ENCODE peak calls at places on chromosomes 7 and 10, in four cellular contexts. R is A549, C is cardiac muscle cell, Z is HCT116. V is an unnamed sample.

GRCh38 chr10:93420091-93420490 is 62.0 kb downstream of the MYOF start:
- DNase-seq in Z (no peak), C (peak; percentile 53), R (no peak), V (no peak)

GRCh38 chr10:125294109-125294508 is 133.7 kb upstream of the CTBP2 start:
- DNase-seq in C (no peak), R (no peak), Z (no peak), V (no peak)

GRCh38 chr10:38118072-38118807 is 24.1 kb downstream of the ZNF37A start:
- DNase-seq in Z (peak; percentile 13), R (no peak), C (no peak), V (no peak)

GRCh38 chr10:114754445-114755320 is 66.9 kb upstream of the FHIP2A start:
- DNase-seq in C (no peak), Z (peak; percentile 78), R (no peak), V (no peak)

GRCh38 chr7:15424468-15424867 is 137.3 kb downstream of the AGMO start:
- DNase-seq in Z (no peak), R (no peak), C (no peak), V (no peak)

GRCh38 chr7:134613623-134614347 is 32.9 kb upstream of the BPGM start:
- DNase-seq in R (peak; percentile 57), Z (no peak), C (no peak), V (no peak)

GRCh38 chr10:104483582-104483981 is 129.9 kb downstream of the CFAP58 start:
- DNase-seq in R (no peak), Z (no peak), C (no peak), V (no peak)

GRCh38 chr7:66913118-66914049 is 7.6 kb upstream of the TMEM248 start:
- DNase-seq in Z (no peak), R (no peak), C (no peak), V (no peak)

GRCh38 chr10:99993994-99994689 is 15.6 kb downstream of the DNMBP start:
- DNase-seq in C (no peak), Z (no peak), R (no peak), V (peak; percentile 50)

GRCh38 chr10:119029613-119030420 is at the start of gene NANOS1:
- DNase-seq in Z (no peak), R (peak; percentile 37), C (peak; percentile 58), V (peak; percentile 52)

GRCh38 chr10:10353326-10353725 is 664.3 kb upstream of the CELF2 start:
- DNase-seq in R (no peak), C (no peak), Z (no peak), V (no peak)

GRCh38 chr7:2808891-2809660 is 35.0 kb downstream of the GNA12 start:
- DNase-seq in C (no peak), R (no peak), Z (no peak), V (no peak)

GRCh38 chr10:109926141-109926745 is 2.9 kb upstream of the XPNPEP1 start:
- DNase-seq in Z (no peak), C (no peak), R (no peak), V (no peak)

GRCh38 chr7:27917774-27918314 is 177.9 kb downstream of the TAX1BP1 start:
- DNase-seq in R (no peak), C (no peak), Z (no peak), V (no peak)

GRCh38 chr10:3364768-3365480 is 192.3 kb upstream of the PITRM1 start:
- DNase-seq in R (no peak), Z (no peak), C (no peak), V (no peak)

GRCh38 chr10:85862771-85863170 is 503.8 kb downstream of the GRID1 start:
- DNase-seq in R (no peak), C (no peak), Z (no peak), V (no peak)

GRCh38 chr7:149680316-149681025 is 92.9 kb downstream of the ZNF467 start:
- DNase-seq in Z (no peak), C (no peak), R (no peak), V (no peak)

GRCh38 chr7:25754333-25754732 is 397.7 kb upstream of the NFE2L3 start:
- DNase-seq in Z (no peak), C (no peak), R (no peak), V (no peak)

GRCh38 chr7:47149971-47150370 is 431.9 kb downstream of the TNS3 start:
- DNase-seq in C (no peak), R (no peak), Z (no peak), V (no peak)
- H3K4me1 ChIP-seq in C (peaks cover 13% of the 10 kb centered on the region), R (peaks cover 33% of the 10 kb centered on the region), Z (no peaks in the 10 kb centered on the region), V (no peaks in the 10 kb centered on the region)

GRCh38 chr7:10972174-10972573 is 1.5 kb upstream of the PHF14 start:
- DNase-seq in C (no peak), Z (no peak), R (no peak), V (no peak)
- H3K4me3 ChIP-seq in C (no peak overlapping the region), Z (no peak overlapping the region), R (no peak overlapping the region), V (no peak overlapping the region)

DNA sequence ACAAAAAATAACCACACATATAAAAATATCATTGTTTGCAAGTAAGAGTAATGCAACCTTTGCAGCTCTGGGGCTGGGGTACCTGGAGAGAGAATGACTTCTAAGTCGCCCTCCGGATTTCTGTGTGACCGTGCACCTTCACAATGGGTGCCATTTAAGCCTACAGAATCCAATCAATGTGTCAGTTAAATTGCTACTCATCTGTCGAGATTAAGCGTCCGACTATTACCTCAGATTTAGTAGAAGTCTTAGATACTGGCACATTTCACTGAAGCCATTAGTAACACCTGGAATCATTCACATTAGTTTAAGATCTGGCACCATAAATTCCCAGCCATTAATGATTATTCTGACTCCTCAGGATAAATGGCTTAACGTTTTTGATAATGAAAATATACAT is 507.3 kb upstream of the MGMT start:
- DNase-seq in R (no peak), Z (no peak), C (no peak), V (no peak)
- H3K4me1 ChIP-seq in R (no peaks in the 10 kb centered on the region), Z (no peaks in the 10 kb centered on the region), C (no peaks in the 10 kb centered on the region), V (no peaks in the 10 kb centered on the region)

GRCh38 chr10:7872041-7872442 is 53.7 kb downstream of the TAF3 start:
- DNase-seq in R (peak; percentile 8), Z (peak; percentile 0), C (peak; percentile 46), V (no peak)
- H3K4me3 ChIP-seq in R (peak overlapping the region; percentile 44), Z (no peak overlapping the region), C (no peak overlapping the region), V (peak overlapping the region; percentile 13)

DNA sequence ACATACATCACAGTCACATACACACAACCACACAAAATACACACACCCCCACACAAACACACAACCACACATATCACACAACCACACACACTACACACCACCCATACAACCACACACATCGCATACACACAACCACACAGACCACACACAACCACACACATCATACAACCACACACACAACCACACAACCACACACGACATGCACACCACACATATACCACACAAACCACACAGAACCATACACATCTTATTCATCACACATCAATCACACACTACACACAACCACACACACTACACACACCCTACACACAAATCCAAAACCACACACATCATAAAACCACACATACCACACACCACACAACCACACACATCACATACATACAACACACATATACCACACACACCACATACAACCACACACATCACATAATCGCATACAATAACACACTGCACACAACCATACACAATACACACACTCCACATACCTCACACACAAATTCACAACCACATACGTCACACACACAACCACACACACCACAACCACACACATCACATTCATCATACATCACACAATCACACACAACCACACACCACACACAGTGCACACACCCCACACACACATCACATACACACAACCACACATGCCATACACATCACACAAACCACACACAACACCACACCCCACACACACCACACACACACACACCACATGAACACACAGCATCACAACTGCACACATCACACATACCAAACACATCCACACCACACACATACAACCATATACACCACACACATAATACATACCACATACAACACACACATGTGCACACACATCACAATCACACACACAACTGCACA is 30.4 kb downstream of the GPRIN2 start:
- DNase-seq in C (no peak), R (no peak), Z (peak; percentile 26), V (peak; percentile 5)
- H3K4me1 ChIP-seq in C (no peaks in the 10 kb centered on the region), R (peaks cover 81% of the 10 kb centered on the region), Z (peaks cover 45% of the 10 kb centered on the region), V (no peaks in the 10 kb centered on the region)

GRCh38 chr7:106152313-106152665 is 40.2 kb upstream of the SYPL1 start:
- DNase-seq in C (peak; percentile 14), Z (no peak), R (no peak), V (no peak)
- H3K4me3 ChIP-seq in C (no peak overlapping the region), Z (no peak overlapping the region), R (no peak overlapping the region), V (no peak overlapping the region)

GRCh38 chr7:142796501-142797341 is 26.0 kb downstream of the PRSS2 start:
- DNase-seq in C (peak; percentile 47), R (no peak), Z (no peak), V (no peak)

GRCh38 chr7:142797799-142798377 is 27.1 kb downstream of the PRSS2 start:
- DNase-seq in R (no peak), C (no peak), Z (no peak), V (no peak)

GRCh38 chr7:142797342-142797798 is 26.6 kb downstream of the PRSS2 start:
- DNase-seq in R (no peak), C (no peak), Z (no peak), V (no peak)

GRCh38 chr7:142795339-142795863 is 24.6 kb downstream of the PRSS2 start:
- DNase-seq in R (no peak), C (no peak), Z (no peak), V (no peak)

GRCh38 chr7:142796001-142796500 is 25.3 kb downstream of the PRSS2 start:
- DNase-seq in Z (no peak), C (no peak), R (no peak), V (no peak)
- H3K4me1 ChIP-seq in Z (no peaks in the 10 kb centered on the region), C (peaks cover 4% of the 10 kb centered on the region), R (no peaks in the 10 kb centered on the region), V (no peaks in the 10 kb centered on the region)

DNA sequence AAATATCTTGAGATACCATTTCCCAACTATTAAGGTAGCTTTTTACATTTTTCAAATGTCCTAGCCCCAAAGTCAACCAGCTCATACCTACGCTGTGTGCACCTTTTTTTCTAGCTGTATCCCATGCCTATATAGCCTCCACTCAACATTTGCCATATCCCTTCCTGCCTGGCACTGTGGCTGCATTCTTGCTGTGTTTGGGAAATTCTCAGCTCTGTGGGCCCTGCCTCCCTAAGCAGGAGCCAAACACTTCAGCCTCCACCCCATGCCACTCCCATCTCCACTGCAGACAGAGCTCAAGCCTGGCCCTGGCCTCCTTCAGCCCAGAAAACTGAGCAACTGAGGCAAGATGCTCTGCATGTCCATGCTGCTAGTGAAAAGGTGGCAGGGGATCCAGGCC is 141.3 kb downstream of the RAB11FIP2 start:
- DNase-seq in R (no peak), C (no peak), Z (no peak), V (no peak)
- H3K4me3 ChIP-seq in R (no peak overlapping the region), C (no peak overlapping the region), Z (no peak overlapping the region), V (no peak overlapping the region)